ENCODE peak calls at places on chromosome 9, in seven cellular contexts. V is NB4, R is testis, J is transverse colon, N is ovary, P is H1, U is lower leg skin. K is an unnamed sample.

GRCh38 chr9:16784002-16784401 is 86.5 kb downstream of the BNC2 start:
- DNase-seq in N (no peak), J (no peak), U (no peak), R (no peak), V (no peak), P (no peak), K (no peak)

GRCh38 chr9:136726631-136727191 is 14.3 kb downstream of the DIPK1B start:
- DNase-seq in J (no peak), P (no peak), N (no peak), R (no peak), U (no peak), V (peak), K (peak)

GRCh38 chr9:122374885-122375420 is 4.1 kb downstream of the PTGS1 start:
- DNase-seq in N (peak), V (no peak), U (peak), R (peak), P (no peak), J (peak), K (peak)

GRCh38 chr9:112971415-112971814 is 40.6 kb downstream of the ZNF883 start:
- DNase-seq in J (peak), P (peak), N (no peak), V (peak), U (no peak), R (peak), K (peak)

GRCh38 chr9:90925581-90926257 is 124.1 kb downstream of the SYK start:
- DNase-seq in P (no peak), V (no peak), U (peak), J (no peak), R (no peak), N (no peak), K (no peak)

GRCh38 chr9:16344343-16344742 is 526.1 kb downstream of the BNC2 start:
- DNase-seq in P (no peak), R (no peak), J (no peak), U (no peak), N (peak), V (no peak), K (no peak)

GRCh38 chr9:87402537-87402936 is 95.1 kb upstream of the DAPK1 start:
- DNase-seq in J (no peak), N (no peak), R (no peak), V (no peak), U (no peak), P (no peak), K (no peak)

GRCh38 chr9:69215774-69216482 is 41.9 kb downstream of the TJP2 start:
- DNase-seq in R (peak), V (no peak), P (no peak), N (no peak), J (no peak), U (no peak), K (peak)

GRCh38 chr9:115757461-115757860 is 396.1 kb upstream of the PAPPA start:
- DNase-seq in U (no peak), J (no peak), N (no peak), R (no peak), V (no peak), P (no peak), K (no peak)

GRCh38 chr9:21766096-21766495 is 36.3 kb upstream of the MTAP start:
- DNase-seq in V (no peak), U (no peak), J (no peak), R (no peak), N (no peak), P (no peak), K (no peak)

GRCh38 chr9:78029601-78030552 is 1.7 kb downstream of the GNAQ start:
- DNase-seq in P (no peak), N (peak), R (peak), V (peak), U (no peak), J (peak), K (peak)

GRCh38 chr9:87465791-87466190 is 31.9 kb upstream of the DAPK1 start:
- DNase-seq in V (no peak), J (no peak), P (no peak), U (no peak), N (no peak), R (no peak), K (no peak)

GRCh38 chr9:115373000-115373709 is 255.2 kb upstream of the TNC start:
- DNase-seq in J (no peak), N (no peak), P (no peak), U (no peak), R (no peak), V (peak), K (peak)

GRCh38 chr9:92754091-92754740 is 10.4 kb downstream of the BICD2 start:
- DNase-seq in N (no peak), P (no peak), U (peak), V (no peak), R (no peak), J (no peak), K (no peak)

GRCh38 chr9:130927995-130928900 is 10.8 kb downstream of the FIBCD1 start:
- DNase-seq in V (no peak), P (no peak), N (no peak), U (no peak), R (no peak), J (peak), K (no peak)

GRCh38 chr9:108296056-108296455 is 559.7 kb downstream of the ACTL7B start:
- DNase-seq in U (no peak), R (no peak), N (no peak), J (no peak), V (no peak), P (no peak), K (no peak)

GRCh38 chr9:131667576-131667975 is 72.3 kb downstream of the RAPGEF1 start:
- DNase-seq in N (no peak), V (peak), R (no peak), J (no peak), U (peak), P (no peak), K (no peak)

GRCh38 chr9:14314929-14315753 is 1.2 kb upstream of the NFIB start:
- DNase-seq in R (peak), J (peak), U (peak), V (no peak), N (peak), P (no peak), K (peak)

GRCh38 chr9:93112864-93113389 is 16.9 kb downstream of the CARD19 start:
- DNase-seq in N (peak), U (peak), J (no peak), R (no peak), V (no peak), P (no peak), K (no peak)

GRCh38 chr9:27110181-27110580 is 1.2 kb downstream of the TEK start:
- DNase-seq in U (no peak), P (no peak), V (no peak), N (no peak), R (no peak), J (no peak), K (no peak)

GRCh38 chr9:90970603-90971002 is 169.0 kb downstream of the SYK start:
- DNase-seq in R (no peak), V (no peak), U (no peak), P (no peak), N (no peak), J (no peak), K (no peak)

GRCh38 chr9:130869250-130869649 is 27.4 kb downstream of the QRFP start:
- DNase-seq in U (no peak), J (peak), V (no peak), N (peak), P (no peak), R (peak), K (peak)

GRCh38 chr9:106929471-106930198 is 66.7 kb downstream of the ZNF462 start:
- DNase-seq in R (no peak), V (no peak), P (no peak), J (no peak), N (no peak), U (no peak), K (no peak)

GRCh38 chr9:120481842-120482241 is 98.1 kb downstream of the CDK5RAP2 start:
- DNase-seq in N (no peak), V (no peak), P (no peak), R (no peak), J (no peak), U (no peak), K (no peak)

GRCh38 chr9:122619996-122620395 is 5.5 kb downstream of the OR1Q1 start:
- DNase-seq in J (no peak), R (no peak), N (no peak), V (no peak), U (no peak), P (no peak), K (no peak)

GRCh38 chr9:69861011-69861410 is 40.4 kb downstream of the CFAP95 start:
- DNase-seq in V (no peak), P (no peak), R (no peak), N (no peak), J (no peak), U (no peak), K (no peak)

GRCh38 chr9:18796871-18797270 is 236.1 kb downstream of the SAXO1 start:
- DNase-seq in V (no peak), J (no peak), R (no peak), P (no peak), U (no peak), N (no peak), K (no peak)

GRCh38 chr9:2299843-2300205 is 284.7 kb downstream of the SMARCA2 start:
- DNase-seq in P (no peak), N (no peak), J (no peak), R (no peak), U (no peak), V (no peak), K (no peak)

GRCh38 chr9:13665418-13666066 is 386.1 kb upstream of the MPDZ start:
- DNase-seq in U (no peak), N (no peak), R (no peak), V (peak), P (no peak), J (no peak), K (peak)

GRCh38 chr9:131862261-131862660 is 122.4 kb upstream of the RAPGEF1 start:
- DNase-seq in N (no peak), U (no peak), J (no peak), P (no peak), V (no peak), R (no peak), K (no peak)

GRCh38 chr9:129697111-129697955 is 31.9 kb downstream of the PRRX2 start:
- DNase-seq in U (peak), P (no peak), V (no peak), R (peak), J (peak), N (peak), K (no peak)

GRCh38 chr9:87662808-87663528 is 63.0 kb upstream of the CTSL start:
- DNase-seq in N (peak), J (peak), V (peak), U (peak), P (peak), R (peak), K (peak)

GRCh38 chr9:114307323-114308250 is 15.3 kb upstream of the ORM1 start:
- DNase-seq in V (no peak), P (no peak), R (peak), U (peak), J (no peak), N (peak), K (no peak)

GRCh38 chr9:115391166-115391825 is 273.3 kb upstream of the TNC start:
- DNase-seq in P (no peak), J (no peak), N (no peak), U (no peak), V (no peak), R (no peak), K (no peak)

GRCh38 chr9:133854785-133855184 is 116.6 kb upstream of the SARDH start:
- DNase-seq in J (no peak), R (no peak), U (no peak), P (no peak), V (no peak), N (no peak), K (no peak)

GRCh38 chr9:133855802-133856592 is 117.8 kb upstream of the SARDH start:
- DNase-seq in P (no peak), U (no peak), R (no peak), J (peak), N (peak), V (peak), K (no peak)

GRCh38 chr9:133853331-133853730 is 115.2 kb upstream of the SARDH start:
- DNase-seq in J (no peak), R (no peak), V (no peak), N (no peak), U (no peak), P (no peak), K (no peak)

GRCh38 chr9:133852476-133852875 is 114.3 kb upstream of the SARDH start:
- DNase-seq in V (no peak), R (no peak), N (no peak), J (no peak), P (no peak), U (no peak), K (no peak)

GRCh38 chr9:133854048-133854447 is 115.9 kb upstream of the SARDH start:
- DNase-seq in V (no peak), U (no peak), J (no peak), P (no peak), R (no peak), N (no peak), K (no peak)
- TF ChIP-seq POLR2A in V (no peak), U (no peak), J (no peak), P (no peak), R (no peak), N (no peak), K (no peak)

DNA sequence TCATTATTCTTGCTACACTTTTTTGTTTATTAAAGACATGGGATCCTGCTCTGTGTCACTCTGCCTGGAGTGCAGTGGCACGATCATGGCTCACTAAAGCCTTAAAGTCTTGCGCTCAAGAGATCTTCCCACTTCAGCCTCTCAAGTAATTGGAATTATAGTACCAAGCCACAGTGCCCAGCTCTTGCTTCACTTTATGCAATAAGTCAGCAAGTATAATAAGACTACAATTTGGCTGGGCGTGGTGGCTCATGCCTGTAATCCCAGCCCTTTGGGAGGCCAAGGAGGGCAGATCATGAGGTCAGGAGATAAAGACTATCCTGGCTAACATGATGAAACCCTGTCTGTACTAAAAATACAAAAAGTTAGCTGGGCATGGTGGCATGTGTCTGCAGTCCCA is 5.9 kb downstream of the C9orf153 start:
- DNase-seq in J (no peak), U (peak), R (no peak), N (no peak), P (no peak), V (no peak), K (peak)
- TF ChIP-seq POLR2A in J (no peak), U (no peak), R (no peak), N (no peak), P (no peak), V (no peak), K (no peak)

GRCh38 chr9:109320734-109321448 is at the start of gene EPB41L4B:
- DNase-seq in R (peak), J (peak), P (peak), V (peak), N (peak), U (peak), K (peak)
- TF ChIP-seq POLR2A in R (no peak), J (no peak), P (no peak), V (no peak), N (peak), U (no peak), K (no peak)

DNA sequence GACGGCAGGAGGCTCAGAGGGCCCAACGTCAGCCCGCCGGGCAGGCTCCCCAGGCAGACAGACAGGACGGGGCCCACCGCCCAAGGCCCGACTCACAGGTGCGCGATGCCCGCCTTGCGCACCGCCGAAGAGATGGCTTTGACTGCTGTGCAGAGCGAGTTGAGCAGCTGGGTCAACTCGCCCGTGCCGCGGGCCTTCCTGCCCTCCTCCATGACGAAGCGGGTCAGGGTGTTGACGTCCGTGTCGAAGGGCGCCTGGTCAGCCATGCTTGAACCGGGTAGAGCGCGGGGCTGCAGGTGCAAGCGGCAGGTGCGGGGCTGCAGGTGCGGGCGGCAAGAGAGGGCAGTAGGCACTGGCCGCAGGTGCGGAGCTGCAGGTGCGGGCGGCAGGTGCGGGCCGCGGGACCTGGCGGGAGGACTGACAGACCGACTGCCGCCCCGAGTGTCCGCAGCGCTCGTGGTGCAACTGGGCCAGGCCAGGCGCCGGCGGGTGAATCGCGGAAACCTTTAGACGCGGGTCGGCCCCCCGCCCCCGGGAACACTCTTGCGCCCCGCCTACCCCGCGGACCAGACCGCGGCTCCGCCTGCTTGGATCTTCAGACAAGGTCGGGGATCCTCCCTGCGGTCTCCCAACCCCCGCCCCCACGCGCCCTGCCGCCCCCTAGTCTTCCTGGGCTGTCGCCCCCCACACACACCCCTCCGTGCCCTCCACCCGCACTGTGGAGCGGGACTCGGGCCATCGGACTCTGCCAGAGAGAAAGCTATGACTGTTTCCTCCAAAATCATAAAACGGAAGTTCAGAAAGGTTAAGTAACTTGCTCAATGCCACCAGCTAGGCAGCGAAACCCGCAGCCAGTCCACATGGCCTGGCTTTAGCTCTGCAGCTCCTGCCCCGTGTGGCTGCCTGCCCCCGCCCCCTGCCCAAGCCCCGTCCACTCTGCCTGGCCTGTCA is at the start of gene FBP1:
- DNase-seq in N (no peak), R (peak), U (no peak), J (peak), P (no peak), V (peak), K (peak)
- TF ChIP-seq POLR2A in N (no peak), R (no peak), U (no peak), J (peak), P (no peak), V (no peak), K (no peak)

GRCh38 chr9:134327671-134328231 is 1.5 kb downstream of the RXRA start:
- DNase-seq in P (no peak), U (no peak), J (no peak), V (no peak), N (no peak), R (no peak), K (peak)

GRCh38 chr9:134326754-134327526 is 685 bp downstream of the RXRA start:
- DNase-seq in V (peak), R (no peak), P (no peak), J (no peak), N (no peak), U (no peak), K (peak)

GRCh38 chr9:134325096-134325812 is 1.0 kb upstream of the RXRA start:
- DNase-seq in V (peak), U (no peak), R (peak), N (peak), J (peak), P (no peak), K (peak)

GRCh38 chr9:134324359-134325095 is 1.7 kb upstream of the RXRA start:
- DNase-seq in V (peak), J (peak), R (no peak), U (no peak), P (no peak), N (peak), K (peak)

DNA sequence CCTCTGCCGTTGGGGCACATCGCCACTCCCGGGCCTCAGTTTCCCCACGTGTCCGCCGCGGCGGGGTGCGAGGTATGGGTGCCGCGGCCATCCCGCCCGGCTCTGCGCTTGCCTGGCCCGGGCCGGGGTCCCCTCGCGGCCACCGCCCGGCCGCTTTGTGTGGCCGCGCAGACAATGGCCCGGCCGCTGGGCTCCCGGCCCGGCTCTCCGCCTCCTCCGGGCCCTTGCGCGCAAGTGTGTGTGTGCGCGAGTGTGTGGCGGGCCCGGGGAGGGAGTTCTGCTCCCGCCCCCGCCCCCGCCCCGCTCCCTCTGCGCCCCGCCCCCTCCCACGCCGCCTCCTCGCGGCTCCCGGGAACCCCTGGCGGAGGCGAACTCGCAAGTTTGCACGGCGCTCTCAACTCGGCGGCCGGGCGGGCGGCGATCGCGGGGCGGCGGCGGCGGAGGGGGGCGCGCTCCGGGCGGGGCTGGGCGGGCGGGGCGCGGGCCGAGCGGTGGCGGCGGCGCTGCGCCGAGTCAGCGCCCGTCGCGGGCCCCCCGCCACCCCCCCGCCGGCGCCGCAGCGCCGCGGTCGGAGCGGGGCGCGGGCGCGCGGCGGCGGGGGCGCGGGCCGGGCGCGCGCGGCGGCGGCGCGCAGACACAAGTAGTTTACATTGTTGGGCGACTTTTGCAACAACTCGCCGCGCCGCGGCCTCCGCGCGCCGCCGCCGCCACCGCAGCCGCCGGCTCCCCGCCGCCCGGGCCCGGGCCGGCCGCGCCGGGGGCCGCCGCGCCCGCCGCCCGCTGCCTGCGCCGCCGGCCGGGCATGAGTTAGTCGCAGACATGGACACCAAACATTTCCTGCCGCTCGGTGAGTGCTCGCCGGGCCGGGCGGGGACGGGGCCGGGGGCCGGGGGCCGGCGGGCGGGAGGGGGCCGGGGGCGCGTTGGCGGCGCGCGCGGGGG is at the start of gene RXRA:
- DNase-seq in J (peak), V (peak), N (peak), U (peak), R (peak), P (no peak), K (peak)
- TF ChIP-seq POLR2A in J (peak), V (peak), N (peak), U (no peak), R (no peak), P (peak), K (peak)

GRCh38 chr9:127856094-127856740 is 1.8 kb upstream of the ENG start:
- DNase-seq in U (no peak), N (no peak), J (no peak), P (no peak), R (no peak), V (no peak), K (peak)

GRCh38 chr9:127855522-127855921 is 1.1 kb upstream of the ENG start:
- DNase-seq in J (no peak), U (no peak), R (no peak), V (no peak), P (no peak), N (no peak), K (no peak)

GRCh38 chr9:127852829-127853228 is 1.6 kb downstream of the ENG start:
- DNase-seq in U (no peak), N (no peak), R (no peak), V (no peak), J (no peak), P (no peak), K (no peak)

GRCh38 chr9:127853312-127854168 is 918 bp downstream of the ENG start:
- DNase-seq in U (no peak), R (no peak), N (no peak), J (no peak), V (no peak), P (no peak), K (peak)

GRCh38 chr9:127854169-127854833 is at the start of gene ENG:
- DNase-seq in V (no peak), P (no peak), U (peak), J (peak), N (peak), R (peak), K (peak)
- TF ChIP-seq POLR2A in V (no peak), P (no peak), U (no peak), J (peak), N (peak), R (no peak), K (peak)

K was measured in erythroblast.